ENCODE peak calls at places on chromosomes 5 and 9, in ten cellular contexts. L is ovary; E is CD8-positive, alpha-beta T cell; O is cardiac fibroblast; N is neural progenitor cell; U is BJ; W is brain microvascular endothelial cell; J is cardiac muscle cell; C is foreskin fibroblast; I is A549. X is an unnamed sample.

GRCh38 chr9:18447131-18447530 is 26.8 kb upstream of the ADAMTSL1 start:
- DNase-seq in L (peak; percentile 50), E (no peak), O (no peak), N (no peak), U (no peak), W (no peak), J (no peak), C (no peak), I (no peak), X (peak; percentile 82)

GRCh38 chr5:79464695-79465332 is 49.1 kb downstream of the HOMER1 start:
- DNase-seq in L (no peak), E (no peak), O (peak; percentile 59), N (peak; percentile 18), U (no peak), W (no peak), J (peak; percentile 52), C (peak; percentile 4), I (peak; percentile 21), X (peak; percentile 46)

GRCh38 chr9:135925496-135926133 is 18.3 kb upstream of the CAMSAP1 start:
- DNase-seq in L (no peak), E (no peak), O (no peak), N (no peak), U (no peak), W (no peak), J (no peak), C (no peak), I (no peak), X (no peak)

GRCh38 chr5:158922263-158922592 is 177.5 kb downstream of the EBF1 start:
- DNase-seq in L (no peak), E (no peak), O (no peak), N (no peak), U (no peak), W (no peak), J (no peak), C (no peak), I (no peak), X (no peak)

GRCh38 chr5:57302643-57303042 is 128.8 kb downstream of the GPBP1 start:
- DNase-seq in L (no peak), E (no peak), O (peak; percentile 42), N (no peak), U (no peak), W (peak; percentile 84), J (peak; percentile 35), C (no peak), I (no peak), X (peak; percentile 13)

GRCh38 chr9:104009853-104010252 is 84.3 kb upstream of the SMC2 start:
- DNase-seq in L (no peak), E (no peak), O (peak; percentile 15), N (no peak), U (no peak), W (peak; percentile 24), J (peak; percentile 16), C (no peak), I (no peak), X (no peak)

GRCh38 chr9:124368692-124369091 is 46.5 kb downstream of the PSMB7 start:
- DNase-seq in L (no peak), E (no peak), O (no peak), N (no peak), U (no peak), W (no peak), J (no peak), C (no peak), I (no peak), X (no peak)

GRCh38 chr9:875119-875962 is 33.8 kb downstream of the DMRT1 start:
- DNase-seq in L (no peak), E (no peak), O (no peak), N (no peak), U (no peak), W (no peak), J (no peak), C (no peak), I (no peak), X (no peak)

GRCh38 chr9:107284636-107285035 is 1.6 kb downstream of the RAD23B start:
- DNase-seq in L (no peak), E (no peak), O (no peak), N (no peak), U (no peak), W (no peak), J (no peak), C (no peak), I (no peak), X (no peak)

GRCh38 chr9:93450817-93451761 is at the start of gene FAM120A:
- DNase-seq in L (peak; percentile 73), E (peak; percentile 50), O (peak; percentile 88), N (peak; percentile 92), U (no peak), W (peak; percentile 32), J (peak; percentile 88), C (peak; percentile 82), I (peak; percentile 83), X (peak; percentile 81)

GRCh38 chr9:26169684-26170083 is 491.4 kb upstream of the TUSC1 start:
- DNase-seq in L (no peak), E (no peak), O (no peak), N (no peak), U (no peak), W (no peak), J (no peak), C (no peak), I (peak; percentile 30), X (peak; percentile 34)

GRCh38 chr5:68683632-68684035 is 410.2 kb upstream of the SLC30A5 start:
- DNase-seq in L (no peak), E (no peak), O (peak; percentile 92), N (no peak), U (peak; percentile 97), W (peak; percentile 98), J (peak; percentile 94), C (peak; percentile 95), I (peak; percentile 91), X (peak; percentile 95)

GRCh38 chr9:4108708-4109444 is 191.0 kb downstream of the GLIS3 start:
- DNase-seq in L (no peak), E (no peak), O (no peak), N (peak; percentile 30), U (no peak), W (no peak), J (no peak), C (no peak), I (no peak), X (no peak)

GRCh38 chr5:171450423-171451246 is 31.2 kb downstream of the FGF18 start:
- DNase-seq in L (peak; percentile 79), E (no peak), O (peak; percentile 64), N (peak; percentile 69), U (peak; percentile 23), W (peak; percentile 60), J (peak; percentile 53), C (peak; percentile 72), I (no peak), X (peak; percentile 80)

GRCh38 chr5:115262066-115262404 is 642 bp downstream of the PGGT1B start:
- DNase-seq in L (no peak), E (no peak), O (peak; percentile 26), N (peak; percentile 24), U (no peak), W (no peak), J (peak; percentile 24), C (no peak), I (peak; percentile 5), X (peak; percentile 10)

GRCh38 chr9:70257991-70258691 is 637 bp upstream of the SMC5 start:
- DNase-seq in L (peak; percentile 51), E (no peak), O (peak; percentile 58), N (peak; percentile 65), U (no peak), W (peak; percentile 34), J (peak; percentile 60), C (peak; percentile 22), I (no peak), X (peak; percentile 64)

GRCh38 chr5:119273391-119273839 is 82.4 kb upstream of the TNFAIP8 start:
- DNase-seq in L (no peak), E (no peak), O (no peak), N (no peak), U (no peak), W (no peak), J (no peak), C (no peak), I (no peak), X (no peak)
- H3K4me3 ChIP-seq in L (no peak overlapping the region), E (peak overlapping the region; percentile 96), O (no peak overlapping the region), N (no peak overlapping the region), U (no peak overlapping the region), W (no peak overlapping the region), J (no peak overlapping the region), C (no peak overlapping the region), I (no peak overlapping the region), X (no peak overlapping the region)

GRCh38 chr5:22889714-22890113 is 36.6 kb upstream of the CDH12 start:
- DNase-seq in L (no peak), E (no peak), O (no peak), N (no peak), U (no peak), W (no peak), J (no peak), C (no peak), I (no peak), X (no peak)
- TF ChIP-seq CTCF in L (no peak), E (no peak), O (no peak), N (peak; percentile 49), U (no peak), W (no peak), J (no peak), C (no peak), I (no peak), X (no peak)

DNA sequence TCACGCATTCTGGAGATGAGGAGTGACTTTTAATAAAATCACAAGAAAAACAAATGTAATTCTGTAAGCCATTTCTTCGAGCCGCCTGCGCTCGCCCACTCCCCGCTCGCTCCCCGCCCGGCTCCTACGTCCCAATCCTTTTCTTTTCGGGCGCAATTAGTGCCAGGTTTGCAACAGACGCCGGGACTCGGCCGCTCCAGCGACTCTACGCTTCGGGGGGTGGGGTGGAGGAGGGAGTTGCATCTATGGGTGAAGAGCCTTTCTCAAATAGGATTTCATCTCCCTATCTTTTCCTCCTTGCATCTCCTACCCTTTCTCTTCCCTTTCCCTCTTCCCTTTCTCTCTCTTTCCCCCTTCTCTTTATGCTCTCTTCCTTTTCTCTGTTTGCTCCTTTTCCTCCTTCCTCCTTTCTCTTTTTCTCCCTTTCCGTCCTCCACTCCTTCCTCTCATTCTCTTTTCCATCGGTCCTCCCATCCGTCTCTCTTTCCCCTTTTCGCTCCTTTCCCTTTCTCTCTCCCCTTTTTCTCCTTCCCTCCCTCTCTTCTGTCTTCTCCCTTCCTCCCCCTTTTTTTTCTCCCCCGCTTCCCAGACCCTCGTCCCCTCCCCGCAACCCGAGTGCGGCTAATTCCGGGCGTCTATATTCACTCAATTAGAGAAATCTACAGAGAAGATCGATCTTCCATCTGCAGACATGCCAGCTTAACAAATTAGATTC is 6.1 kb upstream of the OTP start:
- DNase-seq in L (no peak), E (no peak), O (no peak), N (peak; percentile 79), U (no peak), W (no peak), J (no peak), C (no peak), I (no peak), X (no peak)
- H3K4me3 ChIP-seq in L (no peak overlapping the region), E (no peak overlapping the region), O (no peak overlapping the region), N (peak overlapping the region; percentile 29), U (no peak overlapping the region), W (no peak overlapping the region), J (no peak overlapping the region), C (no peak overlapping the region), I (peak overlapping the region; percentile 63), X (no peak overlapping the region)

DNA sequence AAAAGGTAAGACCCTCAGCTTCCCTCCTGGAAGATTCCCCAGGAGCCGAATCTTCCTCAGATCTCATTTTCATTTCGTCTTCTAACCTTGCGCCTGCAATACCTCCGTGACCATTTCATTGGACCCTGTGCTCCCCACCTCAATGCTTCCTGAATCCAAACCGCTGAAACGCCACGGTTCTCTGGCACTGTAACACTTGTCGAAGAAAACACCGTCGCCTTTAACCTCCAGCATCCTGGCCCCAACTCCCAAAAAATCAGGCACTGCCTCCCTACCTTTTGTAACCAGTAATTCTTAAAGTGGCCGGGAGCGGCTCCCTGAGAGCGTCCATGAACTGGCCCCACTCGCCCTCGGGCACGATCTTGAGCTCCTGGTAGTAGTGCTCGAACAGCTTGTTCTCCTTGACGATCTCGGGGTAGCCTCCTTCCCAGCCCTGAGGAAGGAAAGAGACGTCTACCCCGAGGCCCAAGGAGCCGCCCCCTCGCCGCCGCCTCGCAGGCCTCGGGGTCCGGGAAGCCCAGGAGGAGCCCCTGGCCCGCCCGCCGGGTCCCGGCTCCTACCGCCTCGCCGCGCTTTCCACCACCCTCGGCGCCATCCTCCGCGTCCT is 417 bp downstream of the NSUN2 start:
- DNase-seq in L (no peak), E (no peak), O (peak; percentile 28), N (no peak), U (no peak), W (peak; percentile 22), J (peak; percentile 36), C (no peak), I (no peak), X (peak; percentile 31)
- TF ChIP-seq CTCF in L (no peak), E (no peak), O (peak; percentile 15), N (peak; percentile 10), U (peak; percentile 23), W (peak; percentile 37), J (no peak), C (peak; percentile 2), I (no peak), X (peak; percentile 18)

X was measured in AG10803.